ENCODE peak calls at places on chromosome 19, in ten cellular contexts. D is HS-5; Z is fibroblast of the conjunctiva; X is germinal center; W is activated T-cell treated with anti-CD3 and anti-CD28 coated beads, Interleukin-2, amount 50 U/mL, for 24 hours; B is uterus; Q is body of pancreas; R is COR-L47; O is stimulated activated CD8-positive, alpha-beta memory T cell treated with anti-CD3 and anti-CD28 coated beads, Interleukin-7, amount 100 ng/mL, for 4 hours; N is RCC 7860. Y is an unnamed sample.
A peak's percentile ranks its signal among the peaks of the same experiment; 100 is the strongest.

GRCh38 chr19:33740811-33741396 is 55.8 kb upstream of the KCTD15 start:
- DNase-seq in D (no peak), Z (no peak), B (no peak), X (peak; percentile 16), Q (peak; percentile 45), R (no peak), W (no peak), N (no peak), O (no peak), Y (peak; percentile 33)

GRCh38 chr19:38974599-38975213 is 836 bp downstream of the FBXO17 start:
- DNase-seq in B (no peak), X (no peak), W (no peak), N (no peak), O (no peak), D (no peak), Q (no peak), Z (no peak), R (no peak), Y (no peak)

GRCh38 chr19:43780706-43781525 is at the start of gene KCNN4:
- DNase-seq in R (no peak), Z (peak; percentile 18), O (peak; percentile 69), X (peak; percentile 71), B (no peak), W (peak; percentile 83), D (no peak), N (peak; percentile 44), Q (no peak), Y (no peak)

GRCh38 chr19:32404939-32405430 is 585 bp upstream of the DPY19L3 start:
- DNase-seq in R (peak; percentile 18), Q (peak; percentile 78), O (no peak), N (no peak), B (peak; percentile 56), D (no peak), Z (peak; percentile 13), X (no peak), W (no peak), Y (peak; percentile 8)

GRCh38 chr19:1819211-1819975 is 7.3 kb upstream of the ATP8B3 start:
- DNase-seq in R (no peak), Z (no peak), B (no peak), W (no peak), D (no peak), Q (no peak), O (no peak), X (no peak), N (no peak), Y (no peak)

GRCh38 chr19:43762814-43763213 is 8.1 kb upstream of the SMG9 start:
- DNase-seq in D (no peak), X (no peak), Q (no peak), W (no peak), O (no peak), Z (no peak), B (no peak), N (no peak), R (no peak), Y (no peak)

GRCh38 chr19:16726916-16727315 is 7.3 kb downstream of the NWD1 start:
- DNase-seq in O (no peak), B (no peak), Q (no peak), D (no peak), R (no peak), X (no peak), W (no peak), Z (no peak), N (no peak), Y (no peak)

GRCh38 chr19:49847731-49848696 is 2.9 kb upstream of the PTOV1 start:
- DNase-seq in R (no peak), O (no peak), B (no peak), W (peak; percentile 57), N (peak; percentile 72), Q (no peak), D (peak; percentile 75), Z (peak; percentile 62), X (no peak), Y (no peak)

GRCh38 chr19:31175564-31176348 is 173.5 kb downstream of the TSHZ3 start:
- DNase-seq in N (no peak), X (no peak), Q (no peak), O (no peak), W (no peak), B (no peak), D (no peak), Z (no peak), R (no peak), Y (no peak)

GRCh38 chr19:31349160-31349881 is at the start of gene TSHZ3:
- DNase-seq in X (no peak), B (peak; percentile 91), D (no peak), N (peak; percentile 59), W (peak; percentile 70), Z (peak; percentile 77), Q (peak; percentile 50), R (no peak), O (peak; percentile 31), Y (no peak)

GRCh38 chr19:4660181-4660791 is 9.9 kb downstream of the MYDGF start:
- DNase-seq in O (no peak), B (no peak), D (no peak), N (no peak), Z (no peak), Q (no peak), X (no peak), W (no peak), R (no peak), Y (no peak)

GRCh38 chr19:38290631-38291147 is 13.4 kb upstream of the C19orf33 start:
- DNase-seq in B (no peak), N (peak; percentile 93), D (peak; percentile 73), O (no peak), W (no peak), R (no peak), Z (no peak), X (no peak), Q (peak; percentile 94), Y (no peak)

GRCh38 chr19:16461630-16462051 is 10.1 kb downstream of the EPS15L1 start:
- DNase-seq in D (no peak), B (no peak), X (no peak), Z (no peak), W (no peak), N (no peak), R (no peak), Q (no peak), O (no peak), Y (no peak)

GRCh38 chr19:38221421-38221820 is 2.6 kb downstream of the DPF1 start:
- DNase-seq in D (no peak), B (no peak), O (no peak), Q (no peak), N (no peak), W (no peak), R (no peak), X (no peak), Z (no peak), Y (no peak)

GRCh38 chr19:46678110-46678732 is 17.2 kb upstream of the DACT3 start:
- DNase-seq in B (no peak), R (no peak), Q (peak; percentile 19), O (peak; percentile 17), N (no peak), D (no peak), W (peak; percentile 75), X (peak; percentile 89), Z (no peak), Y (no peak)

GRCh38 chr19:35773020-35773809 is 2.1 kb upstream of the ARHGAP33 start:
- DNase-seq in Q (no peak), Z (no peak), X (no peak), N (peak; percentile 75), B (no peak), D (no peak), O (no peak), R (no peak), W (no peak), Y (no peak)